ENCODE peak calls at places on chromosomes 1 and 21, in ten cellular contexts. O is K562, S is spleen, X is fibroblast of lung, Y is GM12865, A is foreskin keratinocyte, L is nephron progenitor cell, F is HL-60, P is psoas muscle, G is tibial artery. B is an unnamed sample.

GRCh38 chr1:38029081-38029681 is 16.6 kb downstream of the UTP11 start:
- DNase-seq in O (peak), S (no peak), X (peak), Y (no peak), A (no peak), L (peak), F (no peak), P (peak), G (no peak), B (no peak)

GRCh38 chr1:228416217-228416971 is at the start of gene TRIM17:
- DNase-seq in O (no peak), S (peak), X (no peak), Y (no peak), A (no peak), L (peak), F (no peak), P (no peak), G (no peak), B (peak)

GRCh38 chr21:21028275-21028814 is 30.1 kb downstream of the NCAM2 start:
- DNase-seq in O (no peak), S (no peak), X (peak), Y (no peak), A (no peak), L (no peak), F (peak), P (no peak), G (no peak), B (no peak)

GRCh38 chr1:95562230-95562629 is 328.2 kb downstream of the RWDD3 start:
- DNase-seq in O (no peak), S (no peak), X (no peak), Y (no peak), A (no peak), L (no peak), F (no peak), P (no peak), G (no peak), B (no peak)

GRCh38 chr1:86503477-86504129 is 34.9 kb downstream of the CLCA1 start:
- DNase-seq in O (no peak), S (peak), X (peak), Y (no peak), A (no peak), L (peak), F (no peak), P (peak), G (no peak), B (peak)

GRCh38 chr1:204763773-204764427 is 78.4 kb upstream of the LRRN2 start:
- DNase-seq in O (peak), S (peak), X (peak), Y (peak), A (peak), L (peak), F (peak), P (peak), G (peak), B (peak)

GRCh38 chr1:91876040-91876470 is 9.9 kb downstream of the TGFBR3 start:
- DNase-seq in O (no peak), S (no peak), X (no peak), Y (peak), A (no peak), L (no peak), F (no peak), P (no peak), G (no peak), B (no peak)

GRCh38 chr1:16967095-16967567 is 13.3 kb downstream of the MFAP2 start:
- DNase-seq in O (no peak), S (no peak), X (peak), Y (no peak), A (no peak), L (no peak), F (no peak), P (no peak), G (peak), B (no peak)

GRCh38 chr1:29729281-29729680 is 493.0 kb downstream of the PTPRU start:
- DNase-seq in O (no peak), S (no peak), X (no peak), Y (no peak), A (no peak), L (no peak), F (no peak), P (no peak), G (no peak), B (no peak)

GRCh38 chr1:203996126-203996525 is 76.8 kb upstream of the SOX13 start:
- DNase-seq in O (no peak), S (no peak), X (peak), Y (no peak), A (no peak), L (peak), F (no peak), P (no peak), G (no peak), B (no peak)

GRCh38 chr1:63127376-63127775 is 195.0 kb upstream of the FOXD3 start:
- DNase-seq in O (no peak), S (no peak), X (peak), Y (no peak), A (no peak), L (no peak), F (no peak), P (no peak), G (no peak), B (no peak)

GRCh38 chr1:245107776-245108114 is 47.0 kb upstream of the KIF26B start:
- DNase-seq in O (no peak), S (no peak), X (no peak), Y (no peak), A (no peak), L (no peak), F (no peak), P (no peak), G (no peak), B (no peak)

GRCh38 chr1:36304970-36305914 is 926 bp upstream of the SH3D21 start:
- DNase-seq in O (no peak), S (no peak), X (no peak), Y (no peak), A (peak), L (no peak), F (no peak), P (no peak), G (no peak), B (no peak)

GRCh38 chr21:41632748-41633475 is 125.0 kb upstream of the TMPRSS2 start:
- DNase-seq in O (no peak), S (no peak), X (no peak), Y (no peak), A (no peak), L (no peak), F (no peak), P (no peak), G (no peak), B (no peak)

GRCh38 chr1:46134660-46135331 is 2.4 kb upstream of the PIK3R3 start:
- DNase-seq in O (no peak), S (no peak), X (peak), Y (peak), A (peak), L (no peak), F (peak), P (no peak), G (no peak), B (no peak)

GRCh38 chr21:39670741-39671140 is 58.0 kb downstream of the B3GALT5 start:
- DNase-seq in O (no peak), S (no peak), X (no peak), Y (no peak), A (no peak), L (no peak), F (no peak), P (no peak), G (no peak), B (no peak)

GRCh38 chr1:24970399-24970753 is 40.3 kb upstream of the RUNX3 start:
- DNase-seq in O (peak), S (peak), X (peak), Y (no peak), A (no peak), L (peak), F (no peak), P (no peak), G (no peak), B (no peak)

GRCh38 chr1:16173447-16174260 is 17.8 kb upstream of the EPHA2 start:
- DNase-seq in O (peak), S (no peak), X (peak), Y (no peak), A (peak), L (no peak), F (peak), P (no peak), G (no peak), B (no peak)

GRCh38 chr21:33362044-33362555 is 37.3 kb downstream of the IFNAR1 start:
- DNase-seq in O (peak), S (peak), X (no peak), Y (peak), A (peak), L (peak), F (peak), P (no peak), G (no peak), B (no peak)

GRCh38 chr1:229024528-229025119 is 246.3 kb upstream of the RAB4A start:
- DNase-seq in O (peak), S (no peak), X (peak), Y (no peak), A (peak), L (no peak), F (peak), P (peak), G (no peak), B (no peak)

GRCh38 chr1:75203415-75204277 is 69.5 kb downstream of the LHX8 start:
- DNase-seq in O (peak), S (no peak), X (peak), Y (peak), A (peak), L (peak), F (peak), P (no peak), G (no peak), B (peak)

GRCh38 chr1:98704474-98704873 is 43.0 kb downstream of the SNX7 start:
- DNase-seq in O (no peak), S (no peak), X (peak), Y (peak), A (no peak), L (peak), F (no peak), P (no peak), G (no peak), B (peak)

GRCh38 chr1:239247299-239247698 is 139.1 kb upstream of the CHRM3 start:
- DNase-seq in O (no peak), S (no peak), X (peak), Y (no peak), A (no peak), L (no peak), F (no peak), P (no peak), G (no peak), B (no peak)

GRCh38 chr1:59574085-59574484 is 240.7 kb upstream of the HOOK1 start:
- DNase-seq in O (no peak), S (no peak), X (peak), Y (no peak), A (peak), L (no peak), F (no peak), P (no peak), G (no peak), B (no peak)
- TF ChIP-seq CTCF in O (no peak), S (no peak), X (no peak), Y (no peak), A (no peak), L (no peak), F (no peak), P (no peak), G (no peak), B (no peak)

GRCh38 chr1:13965770-13966398 is 265.9 kb downstream of the PRDM2 start:
- DNase-seq in O (peak), S (no peak), X (peak), Y (peak), A (peak), L (peak), F (no peak), P (peak), G (no peak), B (peak)
- TF ChIP-seq CTCF in O (peak), S (peak), X (peak), Y (peak), A (peak), L (peak), F (no peak), P (peak), G (peak), B (peak)

DNA sequence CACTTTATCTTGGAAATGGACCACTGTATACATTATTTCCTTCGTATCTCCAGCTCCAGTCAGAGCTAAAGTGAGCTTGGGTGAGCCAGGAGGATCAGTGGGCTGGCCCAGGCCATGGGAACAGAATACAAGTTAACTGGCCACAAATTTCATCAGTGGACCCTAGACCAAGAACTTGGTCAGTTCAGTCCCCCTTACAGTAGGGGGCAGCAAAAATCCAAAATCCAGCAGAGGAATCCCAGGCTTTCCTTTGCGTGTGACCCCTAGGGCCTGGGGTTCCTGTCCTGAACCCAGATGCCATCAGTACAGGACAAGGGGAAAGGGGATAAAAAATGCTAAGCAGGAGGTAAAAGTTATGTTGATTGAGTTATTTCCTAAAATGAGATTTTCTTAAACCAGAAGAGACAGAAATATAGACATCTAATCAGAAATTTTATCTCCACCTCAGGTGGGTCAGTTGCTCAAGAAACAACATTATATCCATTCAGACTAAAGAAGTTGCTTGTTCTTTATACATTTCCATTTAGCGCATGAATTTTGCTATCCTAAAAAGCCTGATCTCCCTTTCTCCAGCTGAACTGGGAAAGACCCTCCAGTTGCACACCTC is 24.1 kb upstream of the LCE5A start:
- DNase-seq in O (peak), S (no peak), X (no peak), Y (no peak), A (no peak), L (no peak), F (no peak), P (no peak), G (no peak), B (no peak)
- TF ChIP-seq CTCF in O (peak), S (peak), X (peak), Y (peak), A (peak), L (no peak), F (peak), P (no peak), G (no peak), B (peak)

GRCh38 chr21:23127973-23128372 is 2129.8 kb downstream of the NCAM2 start:
- DNase-seq in O (no peak), S (no peak), X (no peak), Y (no peak), A (no peak), L (no peak), F (no peak), P (no peak), G (no peak), B (no peak)
- TF ChIP-seq CTCF in O (no peak), S (no peak), X (no peak), Y (no peak), A (no peak), L (no peak), F (no peak), P (no peak), G (no peak), B (no peak)